ENCODE peak calls at places on chromosomes 13 and 19, in six cellular contexts. V, A, E, L, X and C are unnamed samples.

GRCh38 chr19:19170053-19170945 is at the start of gene MEF2B:
- DNase-seq in V (no peak), A (no peak), E (peak), L (peak), X (peak), C (no peak)

GRCh38 chr13:24281188-24282008 is 28.0 kb upstream of the C1QTNF9 start:
- DNase-seq in V (no peak), A (no peak), E (no peak), L (no peak), X (no peak), C (no peak)

GRCh38 chr19:6233827-6234511 is 45.8 kb downstream of the MLLT1 start:
- DNase-seq in V (no peak), A (no peak), E (no peak), L (no peak), X (peak), C (no peak)

GRCh38 chr13:76418404-76418803 is 467.8 kb downstream of the KCTD12 start:
- DNase-seq in V (no peak), A (no peak), E (no peak), L (no peak), X (no peak), C (no peak)

GRCh38 chr19:19081642-19082151 is 17.9 kb downstream of the SLC25A42 start:
- DNase-seq in V (no peak), A (no peak), E (no peak), L (no peak), X (no peak), C (no peak)

GRCh38 chr19:1848399-1849131 is at the start of gene REXO1:
- DNase-seq in V (peak), A (peak), E (peak), L (peak), X (peak), C (peak)

GRCh38 chr13:51556740-51557139 is 27.5 kb upstream of the WDFY2 start:
- DNase-seq in V (no peak), A (no peak), E (no peak), L (no peak), X (peak), C (no peak)

GRCh38 chr13:112873851-112874750 is 94.9 kb upstream of the MCF2L start:
- DNase-seq in V (peak), A (no peak), E (peak), L (peak), X (peak), C (no peak)

GRCh38 chr19:18612772-18613588 is at the start of gene TMEM59L:
- DNase-seq in V (no peak), A (no peak), E (no peak), L (no peak), X (no peak), C (no peak)

GRCh38 chr13:102299366-102299765 is 102.5 kb downstream of the FGF14 start:
- DNase-seq in V (no peak), A (no peak), E (no peak), L (no peak), X (no peak), C (no peak)

GRCh38 chr19:11345122-11345752 is 831 bp downstream of the TMEM205 start:
- DNase-seq in V (no peak), A (no peak), E (peak), L (no peak), X (no peak), C (no peak)
- H3K4me3 ChIP-seq in V (peak), A (peak), E (peak), L (peak), X (peak), C (peak)

DNA sequence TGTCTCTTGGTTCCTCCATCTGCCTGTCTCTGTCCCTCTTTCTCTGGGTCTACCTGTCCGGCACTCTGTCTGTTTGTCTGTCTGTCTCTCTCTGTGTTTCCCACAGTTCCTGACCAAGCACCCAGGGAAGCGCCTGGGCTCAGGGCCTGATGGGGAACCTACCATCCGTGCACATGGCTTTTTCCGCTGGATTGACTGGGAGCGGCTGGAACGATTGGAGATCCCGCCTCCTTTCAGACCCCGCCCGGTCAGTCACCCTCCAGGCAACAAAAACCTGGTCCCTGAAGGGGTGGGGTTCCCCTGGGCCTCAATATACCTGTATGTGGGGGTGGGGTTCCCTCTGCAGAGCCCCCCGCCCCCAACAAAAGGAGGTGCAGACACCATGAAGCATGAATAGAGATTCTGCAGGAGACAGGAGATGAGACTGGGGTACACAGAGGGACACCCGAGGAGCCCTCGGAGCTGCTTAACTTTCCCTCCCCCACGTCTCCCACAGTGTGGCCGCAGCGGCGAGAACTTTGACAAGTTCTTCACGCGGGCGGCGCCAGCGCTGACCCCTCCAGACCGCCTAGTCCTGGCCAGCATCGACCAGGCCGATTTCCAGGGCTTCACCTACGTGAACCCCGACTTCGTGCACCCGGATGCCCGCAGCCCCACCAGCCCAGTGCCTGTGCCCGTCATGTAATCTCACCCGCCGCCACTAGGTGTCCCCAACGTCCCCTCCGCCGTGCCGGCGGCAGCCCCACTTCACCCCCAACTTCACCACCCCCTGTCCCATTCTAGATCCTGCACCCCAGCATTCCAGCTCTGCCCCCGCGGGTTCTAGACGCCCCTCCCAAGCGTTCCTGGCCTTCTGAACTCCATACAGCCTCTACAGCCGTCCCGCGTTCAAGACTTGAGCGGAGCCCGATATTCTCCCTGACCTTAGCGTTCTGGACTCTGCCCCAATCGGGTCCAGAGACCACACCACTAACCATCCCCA is 2.6 kb upstream of the CACNG7 start:
- DNase-seq in V (no peak), A (no peak), E (peak), L (no peak), X (peak), C (no peak)
- TF ChIP-seq CTCF in V (peak), A (peak), E (peak), L (peak), X (peak), C (peak)

DNA sequence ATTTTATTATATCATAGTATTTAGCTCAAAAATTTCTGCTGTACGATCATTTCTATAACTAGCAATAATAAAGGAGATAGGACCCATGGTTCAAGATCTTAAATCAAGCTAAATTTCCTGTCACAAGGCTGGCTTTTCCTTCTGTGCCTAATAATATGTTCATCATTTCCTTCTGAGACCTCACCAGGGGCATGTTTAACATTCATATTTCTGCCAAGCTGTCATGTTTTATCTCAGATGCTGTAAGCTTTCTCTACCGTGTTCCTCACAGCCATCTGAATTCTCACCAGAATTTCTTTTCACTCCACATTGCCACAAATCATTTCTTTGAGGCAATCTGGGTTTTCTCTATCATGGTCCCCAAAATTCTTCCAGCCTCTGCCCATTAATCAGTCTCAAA is 482.3 kb upstream of the SGCG start:
- DNase-seq in V (no peak), A (no peak), E (no peak), L (no peak), X (no peak), C (no peak)
- H3K4me3 ChIP-seq in V (no peak), A (no peak), E (no peak), L (no peak), X (no peak), C (no peak)

DNA sequence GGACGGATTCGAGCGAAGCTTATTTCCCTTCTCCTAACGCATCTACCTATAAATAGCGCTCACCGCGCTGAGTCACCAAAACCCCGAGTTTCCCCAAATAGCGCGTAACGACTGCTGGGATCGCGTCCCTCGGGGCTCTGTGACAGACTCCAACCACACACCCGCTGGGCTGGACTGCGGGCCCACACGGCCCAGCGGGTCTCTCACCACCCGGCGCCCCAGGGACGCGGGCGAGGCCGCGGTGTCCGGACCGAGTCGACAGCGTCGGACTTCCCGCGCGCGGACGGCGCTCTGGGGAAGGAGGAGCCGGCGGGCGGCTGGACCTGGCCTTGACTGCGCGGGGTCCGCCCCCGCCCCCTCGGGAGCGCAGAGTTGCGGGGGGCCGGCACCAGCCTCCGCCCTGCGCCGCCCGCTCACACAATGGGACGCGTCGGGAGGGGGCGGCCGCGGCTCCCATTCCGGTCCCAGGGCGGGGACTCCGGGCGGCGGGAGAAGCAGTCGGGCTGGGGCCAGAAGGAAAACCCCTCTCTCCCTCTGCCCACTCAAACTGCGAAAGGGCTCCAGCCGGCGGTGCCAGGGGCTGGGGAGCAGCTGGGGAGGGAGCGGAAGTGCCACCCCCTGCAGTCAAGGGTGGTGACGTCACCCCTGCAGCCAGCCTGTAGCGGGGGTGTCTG is 108.8 kb downstream of the KCNRG start:
- DNase-seq in V (peak), A (peak), E (peak), L (peak), X (peak), C (peak)
- TF ChIP-seq CTCF in V (no peak), A (peak), E (no peak), L (no peak), X (no peak), C (no peak)

GRCh38 chr19:30620354-30620753 is 248.2 kb downstream of the ZNF536 start:
- DNase-seq in V (no peak), A (no peak), E (no peak), L (no peak), X (no peak), C (no peak)

GRCh38 chr19:30625947-30626346 is 253.8 kb downstream of the ZNF536 start:
- DNase-seq in V (no peak), A (no peak), E (no peak), L (no peak), X (no peak), C (no peak)

GRCh38 chr19:30626567-30626966 is 254.4 kb downstream of the ZNF536 start:
- DNase-seq in V (no peak), A (no peak), E (no peak), L (no peak), X (no peak), C (no peak)

GRCh38 chr19:30621326-30621920 is 249.2 kb downstream of the ZNF536 start:
- DNase-seq in V (no peak), A (no peak), E (no peak), L (no peak), X (no peak), C (no peak)

GRCh38 chr19:30622276-30622675 is 250.1 kb downstream of the ZNF536 start:
- DNase-seq in V (no peak), A (no peak), E (no peak), L (no peak), X (no peak), C (no peak)
- H3K4me3 ChIP-seq in V (no peak), A (no peak), E (no peak), L (no peak), X (no peak), C (no peak)

DNA sequence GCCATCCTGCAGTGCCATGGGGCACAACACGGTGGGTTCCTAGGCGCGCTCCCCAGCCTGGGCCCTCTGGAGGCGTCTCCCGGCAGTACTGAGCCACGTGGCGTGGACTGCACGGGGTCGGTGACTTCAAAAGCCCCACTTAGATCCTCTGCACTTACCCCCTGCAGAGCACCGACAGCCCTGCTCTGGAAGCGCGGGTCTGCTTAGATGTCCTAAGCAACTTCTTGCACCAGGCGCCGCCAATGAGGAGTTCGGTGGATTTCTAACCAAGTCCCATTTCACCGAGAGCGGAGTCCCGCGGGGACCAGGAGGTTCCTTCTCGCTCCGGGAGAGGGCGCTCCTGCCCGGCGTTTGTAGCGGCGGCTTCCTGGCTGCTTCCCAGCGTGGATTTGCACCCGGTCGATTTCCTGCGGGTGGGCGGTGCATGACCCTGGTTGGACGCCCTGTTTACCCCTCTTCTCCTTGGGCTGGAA is 25.2 kb upstream of the ZNF845 start:
- DNase-seq in V (no peak), A (no peak), E (no peak), L (no peak), X (no peak), C (no peak)
- TF ChIP-seq CTCF in V (no peak), A (peak), E (peak), L (peak), X (peak), C (peak)

GRCh38 chr19:45468159-45468651 is 409 bp downstream of the FOSB start:
- DNase-seq in V (no peak), A (no peak), E (no peak), L (no peak), X (peak), C (no peak)
- H3K4me3 ChIP-seq in V (peak), A (peak), E (peak), L (peak), X (peak), C (peak)

DNA sequence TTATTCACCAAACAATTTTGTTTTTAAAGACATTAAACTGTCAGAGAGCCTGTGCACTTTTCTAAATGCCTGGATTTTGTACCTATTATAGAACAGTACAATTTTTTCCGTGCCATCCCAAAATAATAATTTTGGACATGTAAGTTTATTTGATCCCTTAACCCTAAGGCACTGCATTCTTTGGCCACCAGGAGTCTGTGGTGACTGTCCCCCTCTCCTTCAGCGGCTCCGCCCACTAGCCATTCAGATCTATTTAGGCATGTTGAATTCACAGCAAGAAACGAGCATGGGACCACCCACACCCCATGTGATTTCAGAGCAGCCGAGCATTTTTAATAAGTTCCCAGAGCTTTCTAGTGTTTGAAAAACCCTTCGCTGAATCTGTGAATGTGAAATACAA is 567.5 kb downstream of the MYO16 start:
- DNase-seq in V (no peak), A (no peak), E (no peak), L (no peak), X (no peak), C (no peak)
- TF ChIP-seq CTCF in V (no peak), A (peak), E (no peak), L (no peak), X (no peak), C (no peak)

DNA sequence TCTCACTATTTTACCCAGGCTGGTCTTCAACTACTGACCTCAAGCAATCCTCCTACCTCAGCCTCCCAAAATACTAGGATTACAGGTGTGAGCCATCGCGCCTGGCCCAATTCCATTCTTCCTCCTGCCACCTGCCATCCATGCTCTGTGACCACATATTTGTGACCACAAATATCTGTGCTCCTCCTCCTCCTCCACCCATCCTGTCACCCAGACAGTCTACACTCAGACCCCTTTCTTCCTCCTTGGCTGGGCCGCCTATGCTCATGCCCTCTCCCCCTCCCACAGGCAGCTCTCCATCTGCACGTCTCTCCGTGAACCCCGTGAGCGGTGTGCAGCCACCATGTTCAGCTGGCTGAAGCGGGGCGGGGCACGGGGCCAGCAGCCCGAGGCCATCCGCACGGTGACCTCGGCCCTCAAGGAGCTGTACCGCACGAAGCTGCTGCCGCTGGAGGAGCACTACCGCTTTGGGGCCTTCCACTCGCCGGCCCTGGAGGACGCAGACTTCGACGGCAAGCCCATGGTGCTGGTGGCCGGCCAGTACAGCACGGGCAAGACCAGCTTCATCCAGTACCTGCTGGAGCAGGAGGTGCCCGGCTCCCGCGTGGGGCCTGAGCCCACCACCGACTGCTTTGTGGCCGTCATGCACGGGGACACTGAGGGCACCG is 3.2 kb downstream of the EHD2 start:
- DNase-seq in V (no peak), A (no peak), E (no peak), L (no peak), X (no peak), C (no peak)
- H3K4me3 ChIP-seq in V (no peak), A (peak), E (no peak), L (peak), X (no peak), C (no peak)